ENCODE peak calls at places on chromosomes 2 and 18, in four cellular contexts. Y, L, F and B are unnamed samples.

GRCh38 chr18:46856975-46857374 is 60.3 kb downstream of the PIAS2 start:
- DNase-seq in Y (no peak), L (no peak), F (no peak), B (no peak)

GRCh38 chr2:62826141-62826540 is 120.6 kb downstream of the EHBP1 start:
- DNase-seq in Y (no peak), F (no peak), L (no peak), B (no peak)

GRCh38 chr2:219557791-219558785 is 13.3 kb downstream of the OBSL1 start:
- DNase-seq in Y (no peak), L (no peak), F (no peak), B (no peak)

GRCh38 chr2:196944570-196944969 is 18.1 kb upstream of the PGAP1 start:
- DNase-seq in L (no peak), Y (no peak), F (no peak), B (no peak)

GRCh38 chr18:76943542-76944339 is 121.4 kb downstream of the ZNF236 start:
- DNase-seq in Y (no peak), F (no peak), L (no peak), B (no peak)

GRCh38 chr2:109695290-109695689 is 81.1 kb downstream of the SOWAHC start:
- DNase-seq in L (no peak), F (no peak), Y (no peak), B (no peak)

GRCh38 chr2:181152701-181153100 is 172.3 kb downstream of the UBE2E3 start:
- DNase-seq in F (no peak), Y (no peak), L (no peak), B (no peak)

GRCh38 chr18:3048820-3049349 is 35.9 kb upstream of the LPIN2 start:
- DNase-seq in F (no peak), Y (no peak), L (no peak), B (no peak)

GRCh38 chr2:147543056-147543455 is 301.8 kb upstream of the ACVR2A start:
- DNase-seq in F (no peak), L (no peak), Y (no peak), B (no peak)

GRCh38 chr2:138373993-138374408 is 127.6 kb upstream of the SPOPL start:
- DNase-seq in L (peak), Y (peak), F (peak), B (peak)

GRCh38 chr2:225742487-225742886 is 343.0 kb downstream of the NYAP2 start:
- DNase-seq in F (no peak), L (no peak), Y (no peak), B (no peak)

GRCh38 chr2:191933307-191934105 is 86.6 kb upstream of the CAVIN2 start:
- DNase-seq in Y (no peak), L (no peak), F (no peak), B (peak)

GRCh38 chr2:142175917-142176316 is 45.1 kb upstream of the LRP1B start:
- DNase-seq in F (no peak), Y (no peak), L (no peak), B (no peak)

GRCh38 chr2:121949271-121949670 is 193.8 kb downstream of the TSN start:
- DNase-seq in Y (no peak), F (no peak), L (no peak), B (no peak)

GRCh38 chr2:120631241-120631640 is 104.4 kb upstream of the GLI2 start:
- DNase-seq in F (no peak), Y (no peak), L (no peak), B (no peak)

GRCh38 chr18:43159091-43159490 is 43.6 kb upstream of the RIT2 start:
- DNase-seq in Y (no peak), F (no peak), L (no peak), B (no peak)

GRCh38 chr2:161166538-161167409 is 6.5 kb downstream of the TANK start:
- DNase-seq in F (peak), L (no peak), Y (no peak), B (peak)

GRCh38 chr2:101341901-101342624 is 33.6 kb upstream of the RNF149 start:
- DNase-seq in Y (peak), L (peak), F (peak), B (no peak)

GRCh38 chr2:145096582-145096981 is 576.7 kb upstream of the ZEB2 start:
- DNase-seq in F (no peak), L (peak), Y (no peak), B (no peak)

GRCh38 chr2:19733951-19734425 is 167.8 kb downstream of the TTC32 start:
- DNase-seq in L (no peak), Y (no peak), F (no peak), B (no peak)

GRCh38 chr18:35267809-35268208 is 22.2 kb downstream of the ZSCAN30 start:
- DNase-seq in Y (no peak), L (no peak), F (no peak), B (no peak)

GRCh38 chr2:219243291-219243761 is 1.9 kb downstream of the GLB1L start:
- DNase-seq in Y (no peak), F (no peak), L (no peak), B (no peak)

GRCh38 chr2:100881629-100882028 is 61.7 kb downstream of the NPAS2 start:
- DNase-seq in F (peak), L (no peak), Y (no peak), B (no peak)

GRCh38 chr2:196985524-196986183 is 59.1 kb upstream of the PGAP1 start:
- DNase-seq in L (no peak), Y (no peak), F (no peak), B (no peak)

GRCh38 chr2:20141056-20141762 is 83.7 kb downstream of the SDC1 start:
- DNase-seq in Y (peak), L (peak), F (peak), B (no peak)

GRCh38 chr2:197628043-197628500 is 47.3 kb downstream of the RFTN2 start:
- DNase-seq in L (no peak), F (no peak), Y (no peak), B (peak)

GRCh38 chr18:76354348-76354747 is 140.7 kb downstream of the ZNF516 start:
- DNase-seq in F (no peak), Y (no peak), L (no peak), B (no peak)

GRCh38 chr2:127226132-127226519 is 6.0 kb upstream of the CYP27C1 start:
- DNase-seq in L (no peak), Y (no peak), F (no peak), B (no peak)

GRCh38 chr2:53104263-53104662 is 663.3 kb upstream of the CHAC2 start:
- DNase-seq in Y (no peak), L (no peak), F (peak), B (no peak)

GRCh38 chr2:23220687-23221086 is 164.3 kb upstream of the KLHL29 start:
- DNase-seq in Y (no peak), L (no peak), F (no peak), B (no peak)

GRCh38 chr18:77102246-77103040 is 30.1 kb downstream of the MBP start:
- DNase-seq in F (no peak), Y (no peak), L (no peak), B (peak)

GRCh38 chr18:63850010-63850409 is 37.5 kb upstream of the SERPINB2 start:
- DNase-seq in Y (peak), L (no peak), F (peak), B (no peak)

GRCh38 chr2:42252464-42252863 is 83.3 kb downstream of the EML4 start:
- DNase-seq in Y (no peak), F (no peak), L (no peak), B (no peak)

GRCh38 chr2:29014811-29015414 is 33.8 kb downstream of the TOGARAM2 start:
- DNase-seq in F (no peak), Y (no peak), L (peak), B (no peak)

GRCh38 chr2:44543773-44544725 is 182.3 kb downstream of the CAMKMT start:
- DNase-seq in Y (no peak), F (no peak), L (no peak), B (no peak)

GRCh38 chr2:153819501-153819900 is 52.2 kb upstream of the GALNT13 start:
- DNase-seq in Y (no peak), F (no peak), L (no peak), B (no peak)

GRCh38 chr2:153819056-153819455 is 52.7 kb upstream of the GALNT13 start:
- DNase-seq in L (no peak), F (no peak), Y (no peak), B (no peak)

GRCh38 chr2:153828335-153828734 is 43.4 kb upstream of the GALNT13 start:
- DNase-seq in F (no peak), L (no peak), Y (no peak), B (no peak)

GRCh38 chr2:153818242-153818641 is 53.5 kb upstream of the GALNT13 start:
- DNase-seq in Y (no peak), L (no peak), F (no peak), B (no peak)

GRCh38 chr2:153823880-153824279 is 47.8 kb upstream of the GALNT13 start:
- DNase-seq in L (no peak), F (no peak), Y (no peak), B (no peak)
- TF ChIP-seq KDM1A in L (no peak), F (no peak), Y (no peak), B (no peak)

DNA sequence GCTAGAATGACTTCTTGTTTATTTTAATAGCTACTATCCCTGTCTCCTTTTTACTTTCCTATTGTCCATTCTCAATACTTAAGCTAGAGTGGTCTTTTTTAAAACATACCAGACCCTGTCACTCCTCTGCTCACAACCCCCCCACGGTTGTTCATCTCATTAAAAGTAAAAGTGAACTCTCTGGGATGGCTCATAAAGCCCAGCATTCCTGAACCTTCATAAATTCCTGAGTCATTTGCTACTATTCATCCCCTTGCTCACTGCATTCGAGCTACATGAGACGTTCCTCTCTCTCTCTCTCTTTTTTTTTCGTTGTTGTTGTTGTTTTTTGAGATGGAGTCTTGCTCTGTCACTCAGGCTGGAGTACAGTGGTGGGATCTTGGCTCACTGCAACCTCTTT is 148.7 kb upstream of the DSEL start:
- DNase-seq in L (no peak), Y (no peak), F (no peak), B (no peak)
- TF ChIP-seq MYC in L (no peak), Y (no peak), F (no peak), B (no peak)

GRCh38 chr2:239252433-239253200 is 148.2 kb downstream of the HDAC4 start:
- DNase-seq in Y (no peak), L (no peak), F (no peak), B (no peak)
- TF ChIP-seq KDM1A in Y (no peak), L (no peak), F (no peak), B (no peak)

DNA sequence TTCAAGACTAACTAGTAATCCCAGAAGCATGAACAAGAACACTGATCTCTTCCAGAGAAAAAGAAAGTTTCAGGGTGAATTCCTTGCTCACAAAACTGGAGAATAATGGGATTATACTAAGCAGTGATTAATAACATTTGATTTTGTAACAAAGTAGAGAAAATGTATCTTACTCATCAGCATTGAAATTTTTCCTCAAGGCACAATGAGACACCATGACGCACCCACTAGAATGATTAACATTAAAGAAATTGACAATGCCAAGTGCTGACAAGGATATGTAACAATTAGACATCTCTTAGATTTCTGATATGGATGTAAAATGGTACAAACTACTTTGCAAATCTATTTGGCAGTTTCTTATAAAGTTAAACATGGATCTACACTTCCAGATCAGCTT is 101.1 kb upstream of the EPHA4 start:
- DNase-seq in Y (no peak), L (no peak), F (no peak), B (no peak)
- TF ChIP-seq MYC in Y (no peak), L (no peak), F (no peak), B (no peak)

DNA sequence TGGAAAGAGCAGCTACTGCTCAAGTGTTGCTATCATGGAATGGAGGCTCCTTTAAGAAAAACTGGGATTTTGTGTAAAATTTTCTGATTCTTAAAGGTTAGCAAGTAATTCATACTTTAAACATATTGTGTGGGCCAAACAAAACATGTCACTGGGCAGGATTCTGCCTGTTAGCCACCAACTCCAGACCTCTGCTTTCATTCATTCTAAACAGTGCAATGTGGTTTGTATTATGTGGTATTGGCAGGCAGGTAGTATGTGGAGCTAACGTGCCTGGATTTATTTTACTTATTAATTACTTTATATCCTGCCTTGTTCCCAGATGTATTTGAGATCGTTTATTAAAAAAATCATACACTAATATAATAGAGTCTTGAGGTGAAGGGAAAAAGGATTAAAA is 1521.3 kb upstream of the ACVR2A start:
- DNase-seq in Y (no peak), F (no peak), L (no peak), B (no peak)
- TF ChIP-seq KDM1A in Y (no peak), F (no peak), L (no peak), B (no peak)

GRCh38 chr2:149651229-149651628 is 63.7 kb upstream of the MMADHC start:
- DNase-seq in Y (no peak), F (peak), L (no peak), B (no peak)

GRCh38 chr2:149650006-149650405 is 62.4 kb upstream of the MMADHC start:
- DNase-seq in Y (no peak), F (no peak), L (no peak), B (no peak)

GRCh38 chr2:149648282-149649030 is 60.9 kb upstream of the MMADHC start:
- DNase-seq in Y (peak), L (peak), F (no peak), B (no peak)

GRCh38 chr2:149645391-149645790 is 57.8 kb upstream of the MMADHC start:
- DNase-seq in F (no peak), L (no peak), Y (no peak), B (no peak)
- TF ChIP-seq MYC in F (no peak), L (no peak), Y (no peak), B (no peak)

GRCh38 chr18:79934311-79935097 is 16.9 kb downstream of the SLC66A2 start:
- DNase-seq in F (peak), L (peak), Y (no peak), B (no peak)

GRCh38 chr18:79935925-79936324 is 15.5 kb downstream of the SLC66A2 start:
- DNase-seq in L (no peak), Y (no peak), F (no peak), B (no peak)

GRCh38 chr18:79935499-79935898 is 16.0 kb downstream of the SLC66A2 start:
- DNase-seq in Y (no peak), F (no peak), L (no peak), B (no peak)

GRCh38 chr18:79933765-79934164 is 17.7 kb downstream of the SLC66A2 start:
- DNase-seq in Y (no peak), L (no peak), F (peak), B (no peak)

GRCh38 chr18:79935098-79935480 is 16.4 kb downstream of the SLC66A2 start:
- DNase-seq in Y (no peak), F (no peak), L (no peak), B (no peak)
- TF ChIP-seq KDM1A in Y (no peak), F (no peak), L (no peak), B (no peak)

GRCh38 chr2:13240061-13240460 is 523.3 kb downstream of the TRIB2 start:
- DNase-seq in F (no peak), L (no peak), Y (no peak), B (no peak)

GRCh38 chr2:13240789-13241487 is 524.2 kb downstream of the TRIB2 start:
- DNase-seq in F (no peak), L (no peak), Y (no peak), B (no peak)
- TF ChIP-seq MYC in F (no peak), L (no peak), Y (no peak), B (no peak)